ENCODE peak calls at places on chromosomes 12 and 14, in nine cellular contexts. F is GM23248, T is BE2C, H is endothelial cell, Q is EL, Y is germinal center, D is stomach, S is H9, J is NCI-H2081. V is an unnamed sample.
A peak's percentile ranks its signal among the peaks of the same experiment; 100 is the strongest.

GRCh38 chr12:96487214-96487613 is 2.2 kb upstream of the CFAP54 start:
- DNase-seq in F (peak; percentile 92), T (no peak), H (no peak), Q (peak; percentile 70), Y (no peak), D (no peak), S (no peak), J (no peak), V (no peak)

GRCh38 chr12:108779998-108780688 is 48.8 kb upstream of the CORO1C start:
- DNase-seq in F (peak; percentile 52), T (no peak), H (no peak), Q (no peak), Y (no peak), D (no peak), S (no peak), J (no peak), V (no peak)

GRCh38 chr12:22672951-22673350 is 48.0 kb downstream of the ETNK1 start:
- DNase-seq in F (peak; percentile 83), T (no peak), H (no peak), Q (peak; percentile 80), Y (no peak), D (no peak), S (no peak), J (no peak), V (no peak)

GRCh38 chr14:34465069-34465859 is 3.2 kb upstream of the SPTSSA start:
- DNase-seq in F (peak; percentile 10), T (no peak), H (no peak), Q (peak; percentile 28), Y (no peak), D (no peak), S (no peak), J (no peak), V (no peak)

GRCh38 chr12:94889512-94890210 is 113.8 kb downstream of the NDUFA12 start:
- DNase-seq in F (no peak), T (no peak), H (no peak), Q (no peak), Y (no peak), D (no peak), S (no peak), J (no peak), V (no peak)

GRCh38 chr12:1464925-1465324 is 129.5 kb downstream of the FBXL14 start:
- DNase-seq in F (peak; percentile 52), T (no peak), H (no peak), Q (no peak), Y (no peak), D (no peak), S (no peak), J (no peak), V (no peak)

GRCh38 chr14:77040059-77040308 is 11.5 kb upstream of the IRF2BPL start:
- DNase-seq in F (no peak), T (no peak), H (no peak), Q (no peak), Y (no peak), D (no peak), S (no peak), J (no peak), V (no peak)

GRCh38 chr12:64468966-64469365 is 17.0 kb downstream of the TBK1 start:
- DNase-seq in F (no peak), T (no peak), H (no peak), Q (no peak), Y (no peak), D (no peak), S (no peak), J (no peak), V (no peak)

GRCh38 chr12:112963227-112963861 is 15.0 kb upstream of the OAS2 start:
- DNase-seq in F (no peak), T (no peak), H (no peak), Q (no peak), Y (no peak), D (no peak), S (no peak), J (no peak), V (no peak)

GRCh38 chr14:103896578-103896977 is 31.7 kb upstream of the TDRD9 start:
- DNase-seq in F (no peak), T (no peak), H (no peak), Q (no peak), Y (no peak), D (no peak), S (no peak), J (no peak), V (no peak)

GRCh38 chr12:93762059-93762719 is 85.0 kb downstream of the CRADD start:
- DNase-seq in F (peak; percentile 50), T (no peak), H (no peak), Q (peak; percentile 65), Y (no peak), D (no peak), S (no peak), J (no peak), V (no peak)

GRCh38 chr12:113413488-113413939 is 8.7 kb upstream of the SDSL start:
- DNase-seq in F (peak; percentile 45), T (peak; percentile 24), H (no peak), Q (peak; percentile 38), Y (no peak), D (no peak), S (no peak), J (no peak), V (no peak)

GRCh38 chr12:105939181-105939721 is 199.5 kb downstream of the NUAK1 start:
- DNase-seq in F (no peak), T (no peak), H (no peak), Q (no peak), Y (no peak), D (no peak), S (no peak), J (no peak), V (no peak)

GRCh38 chr12:68236421-68237059 is 10.9 kb upstream of the IL26 start:
- DNase-seq in F (peak; percentile 23), T (no peak), H (no peak), Q (peak; percentile 25), Y (peak; percentile 51), D (no peak), S (no peak), J (no peak), V (no peak)

GRCh38 chr14:88264116-88264515 is 59.0 kb downstream of the KCNK10 start:
- DNase-seq in F (no peak), T (no peak), H (no peak), Q (no peak), Y (no peak), D (no peak), S (no peak), J (no peak), V (no peak)

GRCh38 chr12:47742253-47742825 is 16.3 kb downstream of the RAPGEF3 start:
- DNase-seq in F (peak; percentile 41), T (peak; percentile 68), H (peak; percentile 69), Q (peak; percentile 43), Y (peak; percentile 66), D (peak; percentile 70), S (peak; percentile 82), J (no peak), V (peak; percentile 76)

GRCh38 chr14:87629788-87630187 is 363.2 kb downstream of the GALC start:
- DNase-seq in F (peak; percentile 6), T (no peak), H (no peak), Q (no peak), Y (no peak), D (no peak), S (no peak), J (no peak), V (no peak)

GRCh38 chr14:69547701-69548348 is 26.8 kb downstream of the CCDC177 start:
- DNase-seq in F (peak; percentile 33), T (peak; percentile 66), H (peak; percentile 82), Q (no peak), Y (peak; percentile 62), D (no peak), S (peak; percentile 90), J (no peak), V (peak; percentile 82)

GRCh38 chr12:65659681-65660080 is 164.6 kb upstream of the HMGA2 start:
- DNase-seq in F (no peak), T (no peak), H (no peak), Q (no peak), Y (no peak), D (no peak), S (no peak), J (no peak), V (no peak)

GRCh38 chr14:88904864-88905263 is 80.4 kb downstream of the TTC8 start:
- DNase-seq in F (peak; percentile 26), T (peak; percentile 36), H (no peak), Q (no peak), Y (no peak), D (no peak), S (no peak), J (no peak), V (no peak)

GRCh38 chr12:123126294-123127144 is 24.4 kb downstream of the PITPNM2 start:
- DNase-seq in F (peak; percentile 97), T (no peak), H (no peak), Q (peak; percentile 99), Y (no peak), D (peak; percentile 33), S (no peak), J (no peak), V (no peak)

GRCh38 chr12:107590369-107591094 is 95.1 kb upstream of the PWP1 start:
- DNase-seq in F (peak; percentile 16), T (no peak), H (no peak), Q (no peak), Y (no peak), D (no peak), S (no peak), J (no peak), V (no peak)

GRCh38 chr14:99660794-99661193 is 15.9 kb downstream of the HHIPL1 start:
- DNase-seq in F (no peak), T (no peak), H (no peak), Q (no peak), Y (no peak), D (no peak), S (no peak), J (no peak), V (no peak)

GRCh38 chr14:65356327-65356836 is 56.1 kb upstream of the FUT8 start:
- DNase-seq in F (peak; percentile 95), T (no peak), H (no peak), Q (peak; percentile 91), Y (no peak), D (peak; percentile 72), S (peak; percentile 77), J (no peak), V (no peak)

GRCh38 chr12:166425-167091 is 47.4 kb downstream of the SLC6A12 start:
- DNase-seq in F (no peak), T (no peak), H (no peak), Q (no peak), Y (no peak), D (no peak), S (no peak), J (no peak), V (no peak)

GRCh38 chr14:78254911-78255431 is 84.8 kb downstream of the NRXN3 start:
- DNase-seq in F (peak; percentile 88), T (no peak), H (no peak), Q (peak; percentile 84), Y (no peak), D (no peak), S (no peak), J (peak; percentile 70), V (no peak)

GRCh38 chr12:104707179-104707578 is 250.4 kb downstream of the CHST11 start:
- DNase-seq in F (peak; percentile 44), T (no peak), H (no peak), Q (peak; percentile 28), Y (no peak), D (no peak), S (no peak), J (no peak), V (no peak)

GRCh38 chr12:50110127-50110761 is 1.8 kb upstream of the COX14 start:
- DNase-seq in F (no peak), T (no peak), H (no peak), Q (peak; percentile 57), Y (peak; percentile 58), D (peak; percentile 70), S (no peak), J (no peak), V (peak; percentile 28)

GRCh38 chr12:86724716-86725115 is 468.5 kb upstream of the MGAT4C start:
- DNase-seq in F (peak; percentile 79), T (no peak), H (no peak), Q (peak; percentile 72), Y (no peak), D (no peak), S (no peak), J (no peak), V (no peak)

GRCh38 chr12:120669055-120669828 is 17.7 kb upstream of the MLEC start:
- DNase-seq in F (peak; percentile 83), T (peak; percentile 86), H (no peak), Q (peak; percentile 21), Y (no peak), D (peak; percentile 72), S (peak; percentile 63), J (no peak), V (peak; percentile 35)

GRCh38 chr12:42873401-42873800 is 283.9 kb upstream of the PRICKLE1 start:
- DNase-seq in F (no peak), T (no peak), H (no peak), Q (no peak), Y (no peak), D (no peak), S (no peak), J (no peak), V (no peak)